ENCODE peak calls at places on chromosomes 3 and 15, in seven cellular contexts. W, P, B, F, O, I and J are unnamed samples.

GRCh38 chr15:52331490-52332240 is 36.1 kb upstream of the MYO5C start:
- DNase-seq in B (peak), P (peak), W (no peak), O (no peak), F (no peak), I (no peak), J (no peak)

GRCh38 chr3:126910231-126910630 is 72.7 kb upstream of the PLXNA1 start:
- DNase-seq in P (no peak), O (no peak), W (no peak), B (no peak), I (no peak), F (no peak), J (no peak)

GRCh38 chr3:124131158-124132115 is 139.5 kb upstream of the ROPN1 start:
- DNase-seq in I (peak), P (peak), B (no peak), W (no peak), O (no peak), F (no peak), J (peak)

GRCh38 chr15:91528811-91529210 is 324.7 kb upstream of the SLCO3A1 start:
- DNase-seq in F (no peak), B (no peak), W (no peak), I (no peak), O (no peak), P (no peak), J (no peak)

GRCh38 chr3:124707667-124708066 is 22.6 kb upstream of the UMPS start:
- DNase-seq in F (no peak), P (peak), I (no peak), B (no peak), O (no peak), W (no peak), J (no peak)

GRCh38 chr15:78673917-78674444 is 33.0 kb upstream of the CHRNB4 start:
- DNase-seq in I (no peak), O (no peak), W (no peak), F (no peak), P (no peak), B (no peak), J (no peak)

GRCh38 chr3:169091196-169091595 is 572.3 kb downstream of the MECOM start:
- DNase-seq in W (no peak), F (no peak), O (no peak), I (no peak), B (no peak), P (no peak), J (no peak)

GRCh38 chr3:81761904-81762565 is 590 bp upstream of the GBE1 start:
- DNase-seq in B (no peak), F (no peak), P (no peak), W (no peak), I (no peak), O (no peak), J (no peak)

GRCh38 chr15:50979041-50979440 is 70.6 kb downstream of the AP4E1 start:
- DNase-seq in F (no peak), B (no peak), I (no peak), W (no peak), P (no peak), O (no peak), J (no peak)

GRCh38 chr3:29195055-29195454 is 85.8 kb upstream of the RBMS3 start:
- DNase-seq in B (no peak), W (no peak), P (no peak), O (no peak), F (no peak), I (no peak), J (no peak)

GRCh38 chr3:17140670-17141505 is 256.1 kb downstream of the PLCL2 start:
- DNase-seq in B (no peak), I (peak), P (no peak), O (peak), W (no peak), F (no peak), J (peak)

GRCh38 chr3:31077826-31078225 is 183.4 kb upstream of the GADL1 start:
- DNase-seq in I (no peak), P (no peak), O (no peak), B (no peak), W (no peak), F (no peak), J (no peak)

GRCh38 chr15:68420186-68420684 is 11.7 kb downstream of the ITGA11 start:
- DNase-seq in P (peak), I (no peak), B (no peak), F (no peak), O (no peak), W (peak), J (no peak)

GRCh38 chr3:71438004-71438685 is 145.4 kb downstream of the FOXP1 start:
- DNase-seq in B (no peak), O (no peak), W (no peak), F (no peak), I (no peak), P (no peak), J (no peak)

GRCh38 chr15:36407647-36408046 is 171.8 kb upstream of the CDIN1 start:
- DNase-seq in W (no peak), B (no peak), P (no peak), F (no peak), O (no peak), I (no peak), J (no peak)

GRCh38 chr3:67635806-67636205 is 18.6 kb downstream of the SUCLG2 start:
- DNase-seq in O (no peak), B (no peak), I (no peak), W (no peak), F (no peak), P (no peak), J (no peak)

GRCh38 chr3:127472506-127472905 is 118.0 kb downstream of the TPRA1 start:
- DNase-seq in O (no peak), I (no peak), P (no peak), W (no peak), F (no peak), B (no peak), J (no peak)

GRCh38 chr15:80246425-80246894 is 5.6 kb downstream of the CTXND1 start:
- DNase-seq in P (peak), O (no peak), B (no peak), F (no peak), W (no peak), I (no peak), J (no peak)

GRCh38 chr3:42755681-42756578 is 17.1 kb downstream of the CCDC13 start:
- DNase-seq in I (no peak), F (no peak), O (no peak), P (peak), W (no peak), B (no peak), J (peak)

GRCh38 chr15:49751191-49751590 is 130.3 kb downstream of the DTWD1 start:
- DNase-seq in F (no peak), P (no peak), W (no peak), I (peak), O (no peak), B (no peak), J (no peak)

GRCh38 chr3:134287512-134287911 is 36.9 kb upstream of the RYK start:
- DNase-seq in O (no peak), I (no peak), P (no peak), B (no peak), F (no peak), W (no peak), J (no peak)

GRCh38 chr3:195462308-195462610 is 19.4 kb upstream of the ACAP2 start:
- DNase-seq in F (no peak), O (no peak), W (no peak), I (no peak), P (no peak), B (no peak), J (no peak)

GRCh38 chr3:64992462-64993285 is 304.9 kb upstream of the ADAMTS9 start:
- DNase-seq in I (no peak), W (no peak), O (no peak), B (no peak), P (no peak), F (no peak), J (no peak)

GRCh38 chr15:67331676-67332075 is 77.1 kb downstream of the IQCH start:
- DNase-seq in W (no peak), I (no peak), F (no peak), P (no peak), O (no peak), B (no peak), J (no peak)

GRCh38 chr3:23129817-23130216 is 73.3 kb upstream of the UBE2E2 start:
- DNase-seq in O (no peak), B (no peak), W (no peak), P (peak), I (no peak), F (no peak), J (no peak)

GRCh38 chr15:89492111-89492641 is 4.2 kb downstream of the RHCG start:
- DNase-seq in O (no peak), B (no peak), I (no peak), P (no peak), F (no peak), W (no peak), J (peak)

GRCh38 chr3:156151824-156152428 is 31.5 kb downstream of the KCNAB1 start:
- DNase-seq in B (peak), W (peak), F (peak), P (peak), I (peak), O (peak), J (peak)

GRCh38 chr3:144286235-144286910 is 314.8 kb downstream of the DIPK2A start:
- DNase-seq in I (no peak), F (no peak), O (no peak), B (no peak), W (no peak), P (no peak), J (no peak)

GRCh38 chr3:105806361-105806760 is 62.5 kb downstream of the CBLB start:
- DNase-seq in I (no peak), F (no peak), B (no peak), P (no peak), W (no peak), O (no peak), J (no peak)

GRCh38 chr15:101662203-101662602 is 10.0 kb upstream of the TM2D3 start:
- DNase-seq in F (no peak), O (no peak), B (no peak), W (no peak), P (no peak), I (no peak), J (no peak)

GRCh38 chr3:110932515-110933095 is 139.0 kb upstream of the NECTIN3 start:
- DNase-seq in I (no peak), O (no peak), B (no peak), W (no peak), F (no peak), P (no peak), J (no peak)

GRCh38 chr15:66115568-66116206 is 137.9 kb downstream of the MEGF11 start:
- DNase-seq in B (peak), W (no peak), O (no peak), F (no peak), P (peak), I (no peak), J (no peak)

GRCh38 chr3:51198476-51198875 is 186.6 kb upstream of the MANF start:
- DNase-seq in O (no peak), P (no peak), W (no peak), F (no peak), I (no peak), B (no peak), J (no peak)

GRCh38 chr15:35566991-35567390 is 21.0 kb upstream of the DPH6 start:
- DNase-seq in O (no peak), F (no peak), P (no peak), B (no peak), I (no peak), W (no peak), J (no peak)

GRCh38 chr3:172771672-172772071 is 21.1 kb downstream of the ECT2 start:
- DNase-seq in O (no peak), F (no peak), W (no peak), B (no peak), P (no peak), I (no peak), J (no peak)

GRCh38 chr3:140924097-140924873 is 17.4 kb upstream of the SLC25A36 start:
- DNase-seq in W (no peak), B (no peak), P (no peak), O (no peak), I (peak), F (no peak), J (no peak)

GRCh38 chr3:120648290-120648689 is 33.7 kb downstream of the HGD start:
- DNase-seq in O (no peak), B (no peak), I (no peak), W (no peak), F (no peak), P (no peak), J (no peak)

GRCh38 chr15:38536201-38536676 is 28.4 kb downstream of the RASGRP1 start:
- DNase-seq in P (no peak), B (no peak), F (no peak), O (no peak), I (peak), W (peak), J (peak)

GRCh38 chr3:126287536-126288181 is 69.5 kb downstream of the KLF15 start:
- DNase-seq in B (no peak), P (peak), F (peak), I (peak), O (peak), W (peak), J (peak)

GRCh38 chr3:14614189-14614588 is 37.4 kb upstream of the CCDC174 start:
- DNase-seq in W (no peak), P (no peak), O (no peak), F (no peak), B (no peak), I (no peak), J (no peak)

GRCh38 chr3:49170744-49171118 is 667 bp upstream of the KLHDC8B start:
- DNase-seq in O (no peak), P (no peak), F (no peak), I (no peak), W (no peak), B (no peak), J (no peak)
- H3K4me3 ChIP-seq in O (peak), P (peak), F (no peak), I (peak), W (peak), B (peak), J (peak)

DNA sequence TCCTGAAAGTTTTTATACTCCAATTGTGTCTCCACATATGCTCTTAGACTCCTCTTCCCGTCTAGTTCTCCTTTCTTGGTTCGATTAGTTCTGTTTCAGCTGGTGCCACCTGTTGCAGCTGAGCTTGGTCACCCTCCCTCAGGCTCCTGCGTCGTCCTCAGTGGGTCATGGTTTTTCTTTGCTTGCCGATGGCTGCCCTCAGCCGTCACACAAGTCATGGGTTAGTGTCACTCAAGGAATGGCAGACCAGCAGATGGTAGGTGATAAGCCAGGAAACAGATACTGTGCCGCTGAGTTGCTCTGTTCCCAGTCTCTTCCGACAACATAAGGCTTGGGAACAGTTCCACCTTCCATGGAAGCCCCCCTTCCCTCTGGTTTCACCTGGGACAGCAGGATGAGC is 109.9 kb downstream of the IGF1R start:
- DNase-seq in F (no peak), P (no peak), B (no peak), O (no peak), I (no peak), W (no peak), J (no peak)
- H3K27ac ChIP-seq in F (no peak), P (no peak), B (no peak), O (no peak), I (peak), W (no peak), J (no peak)

GRCh38 chr3:65999606-66000005 is 39.1 kb downstream of the MAGI1 start:
- DNase-seq in P (peak), O (no peak), B (no peak), I (no peak), F (no peak), W (no peak), J (no peak)

GRCh38 chr3:65992106-65992505 is 46.6 kb downstream of the MAGI1 start:
- DNase-seq in P (no peak), O (no peak), I (no peak), W (no peak), F (no peak), B (no peak), J (no peak)

GRCh38 chr3:65996605-65997004 is 42.1 kb downstream of the MAGI1 start:
- DNase-seq in I (no peak), F (peak), W (no peak), P (peak), O (no peak), B (no peak), J (no peak)

GRCh38 chr3:65993134-65993900 is 45.4 kb downstream of the MAGI1 start:
- DNase-seq in F (no peak), I (no peak), B (no peak), W (no peak), O (no peak), P (no peak), J (no peak)

DNA sequence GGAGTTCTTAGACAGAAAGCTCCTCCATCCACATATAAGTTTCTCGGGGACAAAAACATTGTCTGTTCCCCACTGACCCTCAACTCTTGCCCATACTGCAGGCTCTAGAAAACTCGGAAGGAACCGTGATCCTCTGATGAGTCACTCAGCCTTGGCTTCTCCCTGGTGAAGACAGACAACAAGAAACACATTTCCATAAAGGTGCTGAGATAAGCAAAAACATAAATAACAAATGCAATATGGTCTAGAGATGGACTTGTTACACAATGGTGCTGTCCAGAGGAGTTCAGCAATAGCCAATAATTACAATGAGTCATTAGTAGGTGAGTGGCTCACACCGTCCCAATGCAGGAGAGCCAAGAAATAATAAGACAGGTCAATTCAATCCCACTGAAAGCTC is 43.7 kb downstream of the MAGI1 start:
- DNase-seq in B (no peak), F (no peak), O (no peak), I (no peak), P (peak), W (no peak), J (no peak)
- TF ChIP-seq CTCF in B (no peak), F (no peak), O (no peak), I (no peak), P (no peak), W (no peak), J (no peak)

GRCh38 chr3:49940667-49941249 is 808 bp downstream of the RBM6 start:
- DNase-seq in I (no peak), F (no peak), O (no peak), B (no peak), W (no peak), P (peak), J (no peak)
- H3K4me3 ChIP-seq in I (peak), F (peak), O (peak), B (peak), W (peak), P (peak), J (peak)

DNA sequence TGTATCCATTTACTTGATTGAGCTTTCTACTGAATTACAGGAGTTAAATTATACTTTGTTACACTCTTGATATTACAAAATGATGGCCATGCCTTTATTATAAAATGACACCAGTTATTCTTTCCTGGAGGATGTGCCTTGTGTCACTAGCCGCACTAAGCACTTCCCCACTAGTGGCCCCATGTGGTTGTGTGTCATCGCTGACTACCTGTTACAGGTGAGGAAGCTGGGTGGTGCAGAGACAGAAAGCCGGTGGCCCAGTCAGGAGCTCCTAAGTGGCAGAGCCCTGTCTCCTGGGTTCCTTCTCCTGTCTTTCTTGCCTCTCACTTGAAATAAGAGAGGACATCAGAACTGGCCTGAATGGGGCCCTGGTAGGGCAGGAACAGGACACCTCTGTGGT is 96.8 kb downstream of the IGF1R start:
- DNase-seq in I (no peak), F (no peak), P (peak), W (no peak), O (no peak), B (no peak), J (no peak)
- H3K27ac ChIP-seq in I (no peak), F (no peak), P (peak), W (no peak), O (no peak), B (no peak), J (no peak)

GRCh38 chr3:108202834-108203233 is 19.4 kb downstream of the IFT57 start:
- DNase-seq in O (no peak), B (no peak), F (no peak), P (no peak), I (no peak), W (no peak), J (no peak)
- TF ChIP-seq CTCF in O (no peak), B (no peak), F (no peak), P (no peak), I (no peak), W (no peak), J (no peak)

DNA sequence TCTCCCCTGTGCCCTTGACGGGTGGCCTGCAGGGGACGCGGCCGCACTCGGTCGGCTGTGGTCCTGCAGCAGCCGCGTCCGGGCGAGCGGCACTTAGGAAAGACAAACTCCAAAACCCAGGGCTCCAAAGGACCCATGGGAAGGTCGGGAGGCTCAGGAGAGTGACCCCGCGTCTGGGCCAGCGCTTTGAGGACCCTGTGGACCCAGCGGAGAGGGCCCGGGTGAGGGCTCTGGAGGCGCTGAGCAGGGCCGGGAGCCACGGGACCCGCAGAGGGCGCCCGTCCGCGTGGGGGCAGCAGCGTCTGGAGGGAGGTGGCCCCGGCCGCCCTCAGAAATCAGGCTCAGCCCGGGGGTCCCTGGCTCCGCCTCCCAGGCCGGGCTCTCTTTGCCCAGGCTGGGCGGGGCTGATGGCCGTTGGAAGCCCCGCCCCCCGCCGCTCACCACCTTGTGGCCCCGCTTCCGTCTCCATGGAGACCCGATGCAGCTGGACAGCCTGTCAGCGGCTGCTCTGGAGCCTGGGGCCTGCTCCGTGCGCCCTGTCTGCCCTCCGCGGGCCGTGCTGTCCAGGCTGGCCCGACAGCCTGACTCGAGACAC is 34.6 kb upstream of the RPL32 start:
- DNase-seq in I (peak), F (no peak), B (no peak), O (no peak), W (no peak), P (peak), J (no peak)
- H3K4me3 ChIP-seq in I (peak), F (no peak), B (no peak), O (peak), W (peak), P (no peak), J (peak)

GRCh38 chr3:128784843-128785242 is 58.9 kb downstream of the RAB7A start:
- DNase-seq in W (no peak), F (no peak), B (no peak), O (no peak), I (no peak), P (no peak), J (no peak)
- H3K27ac ChIP-seq in W (no peak), F (peak), B (no peak), O (peak), I (peak), P (no peak), J (no peak)